ENCODE peak calls at places on chromosomes 5 and 9, in nine cellular contexts. W is HT-29; U is WERI-Rb-1; B is uterus; A is central memory CD4-positive, alpha-beta T cell; E is activated CD8-positive, alpha-beta memory T cell treated with anti-CD3 and anti-CD28 coated beads for 4 hours; H is GM12891; Y is neural crest cell; O is fibroblast of the conjunctiva. Q is an unnamed sample.

GRCh38 chr9:97064171-97064570 is 25.2 kb upstream of the CTSV start:
- DNase-seq in Y (no peak), H (no peak), E (no peak), A (no peak), W (no peak), B (no peak), O (no peak), U (no peak), Q (no peak)

GRCh38 chr5:24621809-24622208 is 23.0 kb downstream of the CDH10 start:
- DNase-seq in Y (no peak), U (no peak), O (peak), W (peak), A (no peak), H (no peak), E (no peak), B (no peak), Q (no peak)

GRCh38 chr9:117625154-117625553 is 79.0 kb upstream of the TLR4 start:
- DNase-seq in E (no peak), W (no peak), H (no peak), A (no peak), Y (no peak), O (no peak), U (no peak), B (no peak), Q (no peak)

GRCh38 chr5:176438959-176439757 is 9.0 kb upstream of the FAF2 start:
- DNase-seq in H (no peak), B (no peak), O (no peak), A (no peak), E (no peak), U (no peak), W (no peak), Y (no peak), Q (no peak)

GRCh38 chr5:68027519-68027918 is 188.0 kb upstream of the PIK3R1 start:
- DNase-seq in W (peak), B (peak), E (no peak), A (no peak), Y (no peak), U (no peak), H (no peak), O (peak), Q (no peak)

GRCh38 chr9:69385474-69386091 is 60.6 kb downstream of the ENTREP1 start:
- DNase-seq in U (no peak), E (no peak), H (no peak), W (no peak), O (no peak), A (no peak), Y (no peak), B (no peak), Q (no peak)

GRCh38 chr5:148147415-148147814 is 20.9 kb upstream of the SPINK14 start:
- DNase-seq in A (no peak), E (no peak), Y (no peak), B (no peak), O (no peak), W (peak), H (no peak), U (no peak), Q (no peak)

GRCh38 chr5:159459132-159459627 is 128.9 kb upstream of the IL12B start:
- DNase-seq in W (no peak), U (no peak), Y (no peak), E (no peak), A (no peak), B (no peak), O (no peak), H (no peak), Q (no peak)

Q was measured in activated naive CD8-positive, alpha-beta T cell treated with anti-CD3 and anti-CD28 coated beads, Interleukin-2, amount 50 U/mL, for 16 hours.